ENCODE peak calls at places on chromosomes 16 and 17, in four cellular contexts. W is GM10248; I is neural crest cell; H is stimulated activated CD4-positive, alpha-beta T cell treated with anti-CD3 and anti-CD28 coated beads, TNF-alpha, amount 100 ng/mL, for 24 hours. S is an unnamed sample.
A peak's percentile ranks its signal among the peaks of the same experiment; 100 is the strongest.

GRCh38 chr16:2473425-2473926 is 1.5 kb upstream of the TBC1D24 start:
- DNase-seq in W (no peak), I (no peak), H (no peak), S (no peak)

GRCh38 chr17:31294839-31295488 is 2.1 kb downstream of the OMG start:
- DNase-seq in W (no peak), I (no peak), H (no peak), S (no peak)

GRCh38 chr16:1809281-1809801 is 15.8 kb upstream of the IGFALS start:
- DNase-seq in W (no peak), I (no peak), H (no peak), S (no peak)

GRCh38 chr16:28304214-28304613 is 11.9 kb downstream of the SBK1 start:
- DNase-seq in W (no peak), I (peak; percentile 35), H (no peak), S (no peak)

GRCh38 chr16:21720533-21720932 is 56.8 kb downstream of the OTOA start:
- DNase-seq in W (no peak), I (no peak), H (no peak), S (no peak)

GRCh38 chr16:28326881-28327610 is 34.7 kb downstream of the SBK1 start:
- DNase-seq in W (peak; percentile 85), I (peak; percentile 73), H (peak; percentile 40), S (no peak)

GRCh38 chr16:11964761-11965539 is at the start of gene TNFRSF17:
- DNase-seq in W (peak; percentile 71), I (no peak), H (no peak), S (no peak)

GRCh38 chr17:27569257-27569722 is 61.7 kb upstream of the LGALS9 start:
- DNase-seq in W (peak; percentile 74), I (no peak), H (peak; percentile 14), S (no peak)

GRCh38 chr17:17446666-17447155 is 30.1 kb upstream of the MED9 start:
- DNase-seq in W (no peak), I (no peak), H (no peak), S (no peak)

GRCh38 chr17:69961488-69962145 is 113.4 kb upstream of the KCNJ16 start:
- DNase-seq in W (no peak), I (no peak), H (no peak), S (peak; percentile 5)